ENCODE peak calls at places on chromosomes 16 and 17, in seven cellular contexts. E, F, M, S, X, J and V are unnamed samples.
A peak's percentile ranks its signal among the peaks of the same experiment; 100 is the strongest.

GRCh38 chr16:14487579-14487978 is 142.5 kb downstream of the PARN start:
- DNase-seq in E (peak; percentile 70), F (no peak), M (no peak), S (no peak), X (no peak), J (no peak), V (no peak)

GRCh38 chr17:75691371-75692290 is 24.5 kb downstream of the SAP30BP start:
- DNase-seq in E (no peak), F (no peak), M (no peak), S (peak; percentile 80), X (no peak), J (peak; percentile 28), V (no peak)

GRCh38 chr17:70564006-70564620 is 394.8 kb downstream of the KCNJ2 start:
- DNase-seq in E (no peak), F (no peak), M (no peak), S (no peak), X (no peak), J (peak; percentile 61), V (no peak)

GRCh38 chr17:66964930-66965800 is 658 bp downstream of the CACNG4 start:
- DNase-seq in E (no peak), F (no peak), M (no peak), S (peak; percentile 65), X (no peak), J (no peak), V (no peak)

GRCh38 chr16:49477250-49477895 is 103.8 kb downstream of the C16orf78 start:
- DNase-seq in E (no peak), F (no peak), M (no peak), S (no peak), X (no peak), J (no peak), V (no peak)

GRCh38 chr17:37483311-37484039 is 6.2 kb upstream of the DUSP14 start:
- DNase-seq in E (no peak), F (peak; percentile 37), M (no peak), S (no peak), X (no peak), J (peak; percentile 98), V (no peak)

GRCh38 chr17:74373838-74374606 is 6.7 kb downstream of the GPR142 start:
- DNase-seq in E (no peak), F (no peak), M (no peak), S (no peak), X (no peak), J (no peak), V (no peak)

GRCh38 chr17:47220531-47220999 is 11.4 kb downstream of the MYL4 start:
- DNase-seq in E (no peak), F (no peak), M (no peak), S (no peak), X (no peak), J (no peak), V (no peak)

GRCh38 chr16:2194166-2194834 is 2.1 kb downstream of the CASKIN1 start:
- DNase-seq in E (no peak), F (no peak), M (no peak), S (no peak), X (no peak), J (peak; percentile 27), V (no peak)

DNA sequence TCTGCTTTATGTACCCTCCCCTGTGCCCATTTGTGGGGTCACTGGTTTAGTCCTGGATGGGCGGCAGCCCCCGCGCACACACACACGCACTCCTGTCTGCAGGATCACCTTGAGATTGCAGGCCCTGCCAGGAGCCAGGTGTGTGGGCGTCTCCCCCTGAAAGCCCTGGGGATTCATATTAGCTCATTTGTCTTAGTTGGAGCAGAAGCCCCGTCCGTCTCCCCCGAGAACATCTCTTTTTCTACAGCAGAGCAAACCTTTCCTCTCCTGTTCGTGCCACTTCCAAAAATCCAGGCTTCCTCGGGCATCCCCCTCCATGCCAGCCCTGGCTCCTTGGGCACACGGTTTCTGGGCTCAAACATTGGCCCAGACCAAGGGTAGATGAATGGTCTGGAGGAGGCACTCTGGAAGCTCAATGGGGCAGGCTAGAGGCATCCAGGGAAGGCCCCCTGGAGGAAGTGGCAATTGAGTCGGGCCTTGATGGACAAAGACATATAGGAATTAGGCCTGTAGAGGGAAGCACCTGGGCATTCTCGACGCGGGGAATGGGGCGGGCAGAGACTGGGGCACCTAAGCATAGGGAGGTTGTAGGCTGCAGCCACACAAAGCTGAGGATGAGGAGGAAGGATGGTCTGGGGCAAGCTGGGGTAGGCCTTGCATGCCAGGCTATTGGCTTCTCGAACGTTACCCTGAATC is 218.5 kb upstream of the GSE1 start:
- DNase-seq in E (no peak), F (peak; percentile 28), M (no peak), S (no peak), X (peak; percentile 61), J (no peak), V (no peak)
- H3K27ac ChIP-seq in E (peak overlapping the region; percentile 73), F (no peak overlapping the region), M (peak overlapping the region; percentile 70), S (peak overlapping the region; percentile 70), X (peak overlapping the region; percentile 74), J (peak overlapping the region; percentile 61), V (peak overlapping the region; percentile 87)

DNA sequence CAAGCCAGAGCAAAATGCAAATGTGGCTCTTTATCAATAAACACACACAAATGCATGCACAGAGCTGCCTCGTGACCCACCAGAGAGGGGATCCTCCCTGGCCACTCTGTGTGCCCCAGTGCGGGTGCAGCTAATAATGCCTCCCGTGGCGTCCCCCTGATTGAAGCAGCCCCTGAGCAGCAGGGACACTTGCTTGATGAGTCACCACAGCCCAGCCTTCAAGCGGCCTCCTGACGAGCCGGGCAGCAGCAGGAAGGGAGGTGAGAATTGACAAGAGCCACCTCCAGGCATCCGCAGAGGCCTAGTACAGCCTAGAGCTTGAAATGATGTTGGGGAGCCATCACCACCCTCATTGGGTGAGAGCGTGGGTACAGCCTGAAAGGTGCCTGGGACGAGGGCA is 143.8 kb downstream of the CCDC182 start:
- DNase-seq in E (no peak), F (peak; percentile 53), M (no peak), S (no peak), X (no peak), J (no peak), V (no peak)
- H3K27ac ChIP-seq in E (no peak overlapping the region), F (peak overlapping the region; percentile 32), M (no peak overlapping the region), S (no peak overlapping the region), X (no peak overlapping the region), J (no peak overlapping the region), V (no peak overlapping the region)

GRCh38 chr17:44324571-44325275 is at the start of gene SLC25A39:
- DNase-seq in E (peak; percentile 97), F (peak; percentile 95), M (peak; percentile 47), S (peak; percentile 92), X (peak; percentile 95), J (peak; percentile 93), V (peak; percentile 70)
- H3K27ac ChIP-seq in E (peak within 1 kb of the TSS; percentile 93), F (peak within 1 kb of the TSS; percentile 98), M (peak within 1 kb of the TSS; percentile 83), S (peak within 1 kb of the TSS; percentile 93), X (peak within 1 kb of the TSS; percentile 85), J (peak within 1 kb of the TSS; percentile 49), V (peak within 1 kb of the TSS; percentile 80)

GRCh38 chr17:58508341-58509067 is 5.9 kb downstream of the MTMR4 start:
- DNase-seq in E (no peak), F (no peak), M (no peak), S (no peak), X (peak; percentile 42), J (no peak), V (no peak)
- H3K27ac ChIP-seq in E (no peak overlapping the region), F (peak overlapping the region; percentile 71), M (no peak overlapping the region), S (no peak overlapping the region), X (no peak overlapping the region), J (no peak overlapping the region), V (no peak overlapping the region)

DNA sequence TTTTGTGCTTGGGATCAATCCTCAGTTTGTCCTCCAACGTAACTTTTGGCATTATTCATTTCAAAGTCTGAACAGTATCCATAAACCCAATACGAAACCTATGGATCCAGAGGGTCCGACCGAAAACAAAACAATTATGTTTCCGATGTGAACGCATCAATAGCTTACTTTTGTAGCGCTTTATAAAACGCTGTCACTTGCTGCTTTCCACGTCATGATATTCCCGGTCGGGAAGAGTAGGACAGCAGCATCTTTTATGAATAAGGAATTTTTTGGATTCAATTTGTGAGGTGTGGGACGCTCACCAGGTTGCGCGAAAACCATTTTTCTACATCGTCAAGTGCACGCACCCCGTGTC is 383.8 kb downstream of the ZFHX3 start:
- DNase-seq in E (no peak), F (no peak), M (no peak), S (no peak), X (no peak), J (peak; percentile 7), V (no peak)
- H3K27ac ChIP-seq in E (peak overlapping the region; percentile 62), F (no peak overlapping the region), M (no peak overlapping the region), S (peak overlapping the region; percentile 59), X (no peak overlapping the region), J (no peak overlapping the region), V (no peak overlapping the region)

GRCh38 chr16:81488687-81489411 is 44.2 kb downstream of the CMIP start:
- DNase-seq in E (no peak), F (peak; percentile 12), M (no peak), S (no peak), X (no peak), J (no peak), V (no peak)
- H3K27ac ChIP-seq in E (no peak overlapping the region), F (no peak overlapping the region), M (no peak overlapping the region), S (no peak overlapping the region), X (no peak overlapping the region), J (no peak overlapping the region), V (no peak overlapping the region)